ENCODE peak calls at places on chromosomes 13 and 19, in eight cellular contexts. D, R, U, P, L, I, M and J are unnamed samples. For H3K36me3, the result is how much of the 10 kb centered on the place peaks cover.

GRCh38 chr19:55813906-55814305 is 17.9 kb downstream of the NLRP11 start:
- DNase-seq in M (no peak), I (no peak), R (no peak), P (no peak), L (no peak), D (no peak), U (no peak), J (no peak)

GRCh38 chr13:100694722-100695644 is 20.4 kb upstream of the TMTC4 start:
- DNase-seq in I (peak), L (peak), D (peak), U (peak), R (peak), M (no peak), P (peak), J (no peak)

GRCh38 chr19:33301900-33302174 is 497 bp downstream of the CEBPA start:
- DNase-seq in U (no peak), P (no peak), M (no peak), L (no peak), R (no peak), I (no peak), D (no peak), J (no peak)

GRCh38 chr13:42114278-42114677 is 65.8 kb downstream of the DGKH start:
- DNase-seq in I (no peak), U (no peak), L (no peak), D (no peak), P (no peak), M (no peak), R (peak), J (no peak)

GRCh38 chr13:91596832-91597231 is 198.4 kb downstream of the GPC5 start:
- DNase-seq in P (no peak), L (no peak), D (no peak), I (no peak), M (no peak), U (no peak), R (no peak), J (no peak)

GRCh38 chr19:8333771-8334457 is 9.1 kb downstream of the KANK3 start:
- DNase-seq in U (no peak), M (no peak), P (no peak), L (peak), R (peak), D (peak), I (no peak), J (no peak)

GRCh38 chr13:114053026-114053425 is 79.2 kb upstream of the C13orf46 start:
- DNase-seq in R (no peak), M (no peak), P (no peak), D (no peak), U (no peak), I (no peak), L (no peak), J (no peak)

GRCh38 chr19:33796164-33797100 is at the start of gene KCTD15:
- DNase-seq in R (peak), L (peak), I (no peak), P (peak), M (no peak), D (peak), U (no peak), J (no peak)

GRCh38 chr13:103876571-103876970 is 810.4 kb upstream of the SLC10A2 start:
- DNase-seq in M (no peak), R (no peak), P (no peak), D (no peak), L (no peak), I (no peak), U (no peak), J (no peak)

GRCh38 chr13:108220042-108220441 is 1.9 kb downstream of the ABHD13 start:
- DNase-seq in M (no peak), P (no peak), U (peak), D (no peak), I (peak), L (no peak), R (no peak), J (no peak)

GRCh38 chr13:110923086-110923485 is 8.2 kb upstream of the ANKRD10 start:
- DNase-seq in I (no peak), U (no peak), L (peak), P (no peak), D (no peak), R (no peak), M (no peak), J (no peak)

GRCh38 chr13:27354379-27354778 is 70.0 kb upstream of the GTF3A start:
- DNase-seq in D (no peak), P (no peak), U (no peak), I (no peak), L (no peak), M (no peak), R (no peak), J (no peak)

GRCh38 chr13:35475131-35475959 is 1.1 kb downstream of the MAB21L1 start:
- DNase-seq in M (no peak), P (peak), R (peak), D (no peak), L (peak), U (no peak), I (no peak), J (no peak)

GRCh38 chr13:113349491-113349890 is 14.4 kb downstream of the GRTP1 start:
- DNase-seq in R (no peak), U (no peak), I (no peak), D (no peak), P (no peak), M (no peak), L (no peak), J (no peak)

GRCh38 chr13:41614671-41615519 is 157.5 kb downstream of the RGCC start:
- DNase-seq in U (no peak), M (no peak), D (no peak), P (peak), I (no peak), L (no peak), R (no peak), J (no peak)

GRCh38 chr19:7900931-7901330 is 2.7 kb upstream of the MAP2K7 start:
- DNase-seq in P (no peak), M (no peak), I (no peak), R (no peak), L (no peak), U (no peak), D (no peak), J (no peak)

GRCh38 chr19:55683449-55684261 is 8.6 kb downstream of the EPN1 start:
- DNase-seq in D (no peak), U (peak), P (no peak), L (no peak), M (no peak), I (no peak), R (no peak), J (no peak)

GRCh38 chr13:50732712-50733111 is 110.8 kb downstream of the DLEU7 start:
- DNase-seq in R (peak), P (peak), U (no peak), D (no peak), M (no peak), L (no peak), I (no peak), J (no peak)

GRCh38 chr13:66407159-66407558 is 823.0 kb downstream of the PCDH9 start:
- DNase-seq in R (no peak), L (no peak), I (no peak), D (no peak), U (no peak), M (no peak), P (no peak), J (no peak)

GRCh38 chr13:91813255-91813654 is 414.8 kb downstream of the GPC5 start:
- DNase-seq in I (no peak), R (peak), D (peak), M (no peak), U (no peak), P (no peak), L (no peak), J (no peak)

GRCh38 chr19:17418710-17419109 is 1.1 kb upstream of the MVB12A start:
- DNase-seq in M (no peak), R (no peak), U (no peak), L (no peak), I (no peak), D (no peak), P (no peak), J (no peak)

GRCh38 chr13:40221460-40222201 is 444.8 kb downstream of the FOXO1 start:
- DNase-seq in I (no peak), P (no peak), L (no peak), R (no peak), U (peak), M (no peak), D (no peak), J (peak)

GRCh38 chr13:77620138-77620537 is 77.3 kb upstream of the SLAIN1 start:
- DNase-seq in R (no peak), M (no peak), I (no peak), L (no peak), D (no peak), U (no peak), P (no peak), J (no peak)

GRCh38 chr19:31277516-31277915 is 71.7 kb downstream of the TSHZ3 start:
- DNase-seq in P (no peak), M (no peak), L (no peak), D (no peak), R (no peak), I (no peak), U (no peak), J (no peak)

GRCh38 chr19:50567052-50567841 is 988 bp downstream of the LRRC4B start:
- DNase-seq in I (no peak), L (peak), P (no peak), M (no peak), R (peak), D (peak), U (no peak), J (no peak)

GRCh38 chr13:113941571-113942191 is 32.2 kb downstream of the C13orf46 start:
- DNase-seq in L (no peak), U (no peak), R (peak), D (no peak), I (no peak), M (no peak), P (no peak), J (no peak)

GRCh38 chr19:35775298-35776101 is at the start of gene ARHGAP33:
- DNase-seq in L (peak), D (peak), U (peak), I (peak), R (peak), P (peak), M (peak), J (peak)

GRCh38 chr19:35777961-35778360 is 2.6 kb downstream of the ARHGAP33 start:
- DNase-seq in M (no peak), P (no peak), D (no peak), R (no peak), I (no peak), U (no peak), L (no peak), J (no peak)

GRCh38 chr19:35777411-35777841 is 2.1 kb downstream of the ARHGAP33 start:
- DNase-seq in R (no peak), L (no peak), M (no peak), P (no peak), U (peak), I (no peak), D (no peak), J (no peak)

GRCh38 chr19:35775046-35775297 is 392 bp upstream of the ARHGAP33 start:
- DNase-seq in L (no peak), U (no peak), M (no peak), I (no peak), R (no peak), P (no peak), D (no peak), J (no peak)

GRCh38 chr19:35776102-35776788 is 881 bp downstream of the ARHGAP33 start:
- DNase-seq in D (no peak), L (no peak), P (no peak), R (no peak), I (no peak), U (no peak), M (no peak), J (no peak)
- TF ChIP-seq POLR2AphosphoS5 in D (no peak), L (no peak), P (no peak), R (no peak), I (no peak), U (no peak), M (no peak), J (no peak)

DNA sequence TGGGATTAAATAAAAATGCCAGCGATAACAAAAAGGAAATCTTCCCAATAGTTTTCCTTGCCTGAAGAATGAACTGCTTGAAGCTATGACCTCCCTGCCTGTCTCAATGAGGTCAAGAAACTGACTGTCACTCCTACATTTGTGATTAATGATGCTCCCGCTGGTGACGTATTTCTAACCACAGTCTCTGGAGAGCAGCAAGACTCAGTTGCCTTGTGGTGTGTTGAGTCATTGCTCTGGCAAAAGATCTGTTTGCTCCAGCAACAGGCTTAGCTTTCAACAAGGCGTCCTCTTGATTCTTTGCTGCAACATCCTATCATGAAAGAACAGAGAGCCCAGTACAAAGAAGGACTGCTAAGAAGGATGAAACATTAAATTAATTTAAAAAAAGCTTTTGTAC is 1051.4 kb downstream of the DIAPH3 start:
- DNase-seq in L (no peak), D (no peak), M (no peak), U (no peak), P (peak), R (peak), I (no peak), J (no peak)
- H3K9ac ChIP-seq in L (no peak), D (no peak), M (no peak), U (no peak), P (no peak), R (peak), I (no peak), J (peak)

DNA sequence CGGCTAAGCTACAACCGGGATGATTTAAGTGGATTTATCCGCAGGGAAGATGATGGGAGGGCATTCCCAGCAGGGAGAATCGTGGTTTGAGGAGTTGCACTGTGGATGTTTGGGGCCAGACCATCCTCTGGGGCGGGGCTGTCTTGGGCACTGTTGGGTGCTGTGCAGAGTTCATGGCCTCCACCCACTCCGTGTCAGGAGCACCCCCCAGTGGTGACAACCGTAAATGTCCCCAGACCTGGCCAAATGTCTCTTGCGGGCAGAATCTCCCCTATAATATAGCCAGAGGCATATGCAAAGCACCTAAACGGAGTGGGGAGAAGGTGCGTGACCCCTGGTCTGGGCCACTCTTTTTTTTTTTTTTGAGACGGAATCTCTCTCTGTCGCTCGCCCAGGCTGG is 40.2 kb downstream of the SMIM24 start:
- DNase-seq in M (no peak), U (peak), D (peak), P (no peak), I (no peak), R (peak), L (peak), J (no peak)
- H3K36me3 ChIP-seq in M (under half), U (under half), D (half or more), P (under half), I (under half), R (under half), L (under half), J (under half)

GRCh38 chr19:15532779-15533521 is 24.6 kb downstream of the CYP4F22 start:
- DNase-seq in U (no peak), P (no peak), M (peak), I (peak), L (no peak), D (peak), R (no peak), J (no peak)
- TF ChIP-seq POLR2AphosphoS5 in U (no peak), P (no peak), M (no peak), I (no peak), L (no peak), D (no peak), R (no peak), J (no peak)

GRCh38 chr19:1634938-1635243 is 17.5 kb downstream of the TCF3 start:
- DNase-seq in I (no peak), P (no peak), D (no peak), L (no peak), U (no peak), R (no peak), M (no peak), J (no peak)
- H3K9ac ChIP-seq in I (no peak), P (no peak), D (no peak), L (no peak), U (no peak), R (no peak), M (no peak), J (no peak)

DNA sequence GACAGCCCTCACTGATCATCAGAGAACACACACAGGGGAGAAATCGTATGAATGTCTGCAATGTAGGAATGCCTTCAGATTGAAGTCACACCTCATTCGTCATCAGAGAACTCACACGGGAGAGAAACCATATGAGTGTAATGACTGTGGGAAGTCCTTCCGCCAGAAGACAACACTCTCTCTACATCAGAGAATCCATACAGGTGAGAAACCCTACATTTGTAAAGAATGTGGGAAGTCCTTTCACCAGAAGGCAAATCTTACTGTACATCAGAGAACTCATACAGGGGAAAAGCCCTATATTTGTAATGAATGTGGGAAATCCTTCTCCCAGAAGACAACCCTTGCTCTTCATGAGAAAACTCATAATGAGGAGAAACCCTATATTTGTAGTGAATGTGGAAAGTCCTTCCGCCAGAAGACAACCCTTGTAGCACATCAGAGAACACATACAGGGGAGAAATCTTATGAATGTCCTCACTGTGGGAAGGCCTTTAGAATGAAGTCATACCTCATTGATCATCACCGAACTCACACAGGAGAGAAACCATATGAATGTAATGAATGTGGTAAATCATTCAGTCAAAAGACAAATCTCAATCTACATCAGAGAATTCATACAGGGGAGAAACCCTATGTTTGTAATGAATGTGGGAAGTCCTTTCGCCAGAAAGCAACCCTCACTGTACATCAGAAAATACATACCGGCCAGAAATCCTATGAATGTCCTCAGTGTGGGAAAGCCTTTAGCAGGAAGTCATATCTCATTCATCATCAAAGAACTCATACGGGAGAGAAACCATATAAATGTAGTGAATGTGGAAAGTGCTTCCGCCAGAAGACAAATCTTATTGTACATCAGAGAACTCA is 32.5 kb downstream of the ZNF567 start:
- DNase-seq in L (no peak), M (no peak), R (no peak), I (no peak), D (no peak), P (peak), U (no peak), J (no peak)
- H3K36me3 ChIP-seq in L (under half), M (under half), R (half or more), I (under half), D (under half), P (under half), U (under half), J (half or more)

GRCh38 chr19:10390652-10391286 is 10.4 kb upstream of the TYK2 start:
- DNase-seq in M (no peak), R (peak), P (peak), I (peak), L (peak), U (peak), D (peak), J (no peak)
- TF ChIP-seq POLR2AphosphoS5 in M (peak), R (no peak), P (no peak), I (no peak), L (peak), U (no peak), D (no peak), J (peak)

DNA sequence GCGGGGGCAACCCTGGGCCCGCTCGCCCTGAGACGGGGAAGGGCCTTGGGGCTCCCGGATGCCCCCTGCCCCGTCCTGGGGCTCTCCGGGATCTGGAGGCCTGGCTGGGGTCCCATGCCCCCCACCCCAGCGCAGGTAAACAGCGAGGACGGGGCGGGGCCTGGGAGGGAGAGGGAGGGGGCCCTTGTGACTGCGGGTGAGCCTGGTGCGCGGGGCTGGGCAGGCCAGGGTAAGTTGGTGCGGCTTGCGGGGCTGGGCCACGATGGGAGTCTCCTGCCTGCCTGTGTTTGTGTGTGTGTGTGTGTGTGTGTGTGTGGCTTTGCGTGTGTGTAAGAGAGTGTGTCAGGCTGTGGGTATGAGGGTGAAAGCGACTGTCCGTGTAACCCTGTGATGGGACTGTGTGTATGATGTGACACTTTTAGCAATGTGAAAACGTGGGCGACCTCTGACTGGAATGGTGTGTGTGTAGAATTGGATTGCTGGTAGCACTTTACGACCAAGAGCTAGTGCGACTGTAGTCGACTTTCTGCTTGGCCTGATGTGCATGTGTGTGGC is 426 bp downstream of the KLC3 start:
- DNase-seq in U (no peak), P (no peak), D (no peak), R (no peak), L (no peak), I (no peak), M (no peak), J (no peak)
- H3K9ac ChIP-seq in U (peak), P (no peak), D (peak), R (no peak), L (no peak), I (peak), M (no peak), J (no peak)

GRCh38 chr19:49097453-49098288 is 12.4 kb downstream of the SNRNP70 start:
- DNase-seq in R (peak), P (peak), I (peak), U (peak), M (no peak), D (peak), L (peak), J (no peak)
- H3K36me3 ChIP-seq in R (half or more), P (under half), I (half or more), U (half or more), M (under half), D (half or more), L (under half), J (half or more)

GRCh38 chr13:79306650-79307049 is 99.4 kb downstream of the RBM26 start:
- DNase-seq in M (no peak), U (no peak), D (no peak), R (no peak), P (no peak), L (no peak), I (no peak), J (no peak)

GRCh38 chr13:79309690-79310089 is 96.4 kb downstream of the RBM26 start:
- DNase-seq in P (no peak), L (no peak), I (no peak), R (no peak), U (no peak), M (no peak), D (no peak), J (no peak)

GRCh38 chr13:79307866-79308298 is 98.2 kb downstream of the RBM26 start:
- DNase-seq in P (no peak), D (no peak), I (no peak), M (no peak), U (no peak), R (no peak), L (no peak), J (no peak)

GRCh38 chr13:79311456-79311855 is 94.6 kb downstream of the RBM26 start:
- DNase-seq in L (no peak), R (no peak), I (no peak), U (no peak), M (no peak), D (no peak), P (peak), J (no peak)

DNA sequence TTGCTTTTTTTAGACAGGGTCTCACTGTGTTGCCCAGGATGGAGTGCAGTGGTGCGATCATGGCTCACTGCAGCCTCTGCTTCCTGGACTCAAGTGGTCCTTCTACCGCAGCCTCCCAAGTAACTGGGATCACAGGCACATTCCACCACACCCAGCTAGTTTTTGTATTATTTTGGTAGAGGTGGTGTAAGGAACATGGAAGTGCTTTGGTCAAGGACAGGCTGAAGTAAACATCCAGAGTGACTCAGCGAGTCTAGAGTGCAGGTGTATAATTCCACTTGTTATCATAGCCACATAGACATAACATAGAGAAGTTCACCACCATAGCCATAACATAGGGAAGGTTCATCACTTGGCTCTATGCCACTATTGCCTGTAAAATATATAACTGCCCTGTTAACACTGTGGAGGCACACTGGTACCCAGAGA is 98.6 kb downstream of the RBM26 start:
- DNase-seq in M (no peak), D (no peak), U (peak), L (no peak), I (no peak), P (no peak), R (no peak), J (no peak)
- TF ChIP-seq POLR2AphosphoS5 in M (no peak), D (no peak), U (no peak), L (no peak), I (no peak), P (no peak), R (no peak), J (no peak)